ENCODE peak calls at places on chromosomes 2 and 18, in four cellular contexts. J is fibroblast of lung, Z is colonic mucosa, N is mucosa of descending colon. O is an unnamed sample. For H3K36me3, the result is how much of the 10 kb centered on the place peaks cover.

GRCh38 chr18:76231402-76231801 is 263.6 kb downstream of the ZNF516 start:
- DNase-seq in N (no peak), J (no peak), Z (no peak), O (no peak)

GRCh38 chr2:59025157-59025757 is 784.1 kb upstream of the FANCL start:
- DNase-seq in N (no peak), Z (peak), J (peak), O (peak)

GRCh38 chr2:174048238-174048637 is 83.1 kb upstream of the SP3 start:
- DNase-seq in Z (no peak), J (no peak), N (no peak), O (no peak)

GRCh38 chr2:204258900-204259299 is 286.4 kb upstream of the PARD3B start:
- DNase-seq in Z (no peak), J (no peak), N (no peak), O (peak)

GRCh38 chr2:105652014-105652796 is 92.5 kb upstream of the NCK2 start:
- DNase-seq in Z (peak), N (peak), J (no peak), O (no peak)

GRCh38 chr2:207142461-207142860 is 23.3 kb downstream of the KLF7 start:
- DNase-seq in J (no peak), N (no peak), Z (no peak), O (no peak)

GRCh38 chr2:67686254-67686653 is 289.1 kb downstream of the ETAA1 start:
- DNase-seq in N (no peak), Z (no peak), J (no peak), O (no peak)

GRCh38 chr2:2640818-2641217 is 309.7 kb upstream of the MYT1L start:
- DNase-seq in Z (no peak), J (no peak), N (no peak), O (no peak)

GRCh38 chr18:5422626-5423025 is 121.2 kb downstream of the EPB41L3 start:
- DNase-seq in Z (no peak), N (no peak), J (no peak), O (no peak)

GRCh38 chr18:50982086-50982801 is 14.4 kb downstream of the ELAC1 start:
- DNase-seq in J (no peak), Z (peak), N (no peak), O (no peak)

GRCh38 chr18:78768221-78768620 is 211.4 kb upstream of the SALL3 start:
- DNase-seq in N (no peak), J (no peak), Z (no peak), O (no peak)

GRCh38 chr2:176156959-176157498 is at the start of gene HOXD3:
- DNase-seq in N (no peak), J (peak), Z (no peak), O (no peak)

GRCh38 chr2:107648781-107649413 is 177.8 kb upstream of the RGPD4 start:
- DNase-seq in N (no peak), J (no peak), Z (no peak), O (no peak)

GRCh38 chr18:48983793-48984437 is 33.1 kb upstream of the SMAD7 start:
- DNase-seq in N (no peak), Z (no peak), J (no peak), O (no peak)

GRCh38 chr18:57943723-57944122 is 100.3 kb upstream of the NEDD4L start:
- DNase-seq in J (peak), N (no peak), Z (no peak), O (no peak)

GRCh38 chr2:236241181-236242056 is 22.8 kb downstream of the ASB18 start:
- DNase-seq in N (no peak), J (no peak), Z (no peak), O (no peak)

GRCh38 chr18:48441405-48441881 is 32.3 kb upstream of the ZBTB7C start:
- DNase-seq in Z (no peak), N (no peak), J (peak), O (no peak)

GRCh38 chr2:162582357-162582798 is 238.4 kb downstream of the GCA start:
- DNase-seq in N (no peak), Z (peak), J (peak), O (peak)

GRCh38 chr2:173145454-173145853 is 69.8 kb downstream of the MAP3K20 start:
- DNase-seq in J (no peak), Z (no peak), N (no peak), O (no peak)

GRCh38 chr18:7164610-7165009 is 47.0 kb upstream of the LAMA1 start:
- DNase-seq in N (no peak), Z (no peak), J (no peak), O (no peak)

GRCh38 chr18:76955529-76956170 is 133.3 kb downstream of the ZNF236 start:
- DNase-seq in J (no peak), N (peak), Z (peak), O (no peak)

GRCh38 chr18:1104265-1104792 is 199.7 kb downstream of the ADCYAP1 start:
- DNase-seq in N (no peak), Z (no peak), J (peak), O (no peak)

GRCh38 chr2:102803041-102803896 is 41.4 kb downstream of the TMEM182 start:
- DNase-seq in Z (no peak), J (peak), N (no peak), O (no peak)

GRCh38 chr2:230849633-230850357 is 14.9 kb upstream of the ITM2C start:
- DNase-seq in Z (peak), J (no peak), N (no peak), O (no peak)

GRCh38 chr2:109386004-109386695 is 227.6 kb downstream of the SEPTIN10 start:
- DNase-seq in J (no peak), Z (no peak), N (no peak), O (no peak)

GRCh38 chr2:112020561-112020960 is 34.5 kb upstream of the TMEM87B start:
- DNase-seq in N (no peak), J (no peak), Z (no peak), O (no peak)

GRCh38 chr2:58562281-58562680 is 321.2 kb upstream of the FANCL start:
- DNase-seq in J (peak), N (no peak), Z (no peak), O (no peak)

GRCh38 chr2:217802876-217803638 is 199.7 kb downstream of the TNS1 start:
- DNase-seq in J (no peak), Z (no peak), N (no peak), O (peak)

GRCh38 chr2:217804338-217804737 is 198.5 kb downstream of the TNS1 start:
- DNase-seq in Z (no peak), J (no peak), N (no peak), O (peak)

GRCh38 chr2:217802261-217802660 is 200.5 kb downstream of the TNS1 start:
- DNase-seq in J (no peak), N (no peak), Z (no peak), O (peak)

GRCh38 chr2:217804786-217805678 is 197.8 kb downstream of the TNS1 start:
- DNase-seq in J (peak), Z (no peak), N (no peak), O (no peak)

DNA sequence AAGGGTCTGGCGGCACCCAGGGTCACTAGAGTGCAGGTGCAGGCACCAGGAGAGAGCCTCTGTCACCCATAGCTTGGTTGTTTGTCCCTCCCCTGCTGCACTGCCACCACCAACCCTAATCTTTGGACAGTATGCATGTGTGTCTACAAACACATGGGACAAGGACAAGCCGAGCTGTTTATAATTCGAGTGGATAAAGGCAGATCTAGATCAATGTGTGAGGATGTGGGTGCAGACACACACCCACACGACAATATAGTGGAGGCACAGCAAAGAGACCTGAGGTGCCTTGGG is 199.2 kb downstream of the TNS1 start:
- DNase-seq in J (no peak), Z (no peak), N (no peak), O (no peak)
- H3K36me3 ChIP-seq in J (under half), Z (under half), N (under half), O (under half)

DNA sequence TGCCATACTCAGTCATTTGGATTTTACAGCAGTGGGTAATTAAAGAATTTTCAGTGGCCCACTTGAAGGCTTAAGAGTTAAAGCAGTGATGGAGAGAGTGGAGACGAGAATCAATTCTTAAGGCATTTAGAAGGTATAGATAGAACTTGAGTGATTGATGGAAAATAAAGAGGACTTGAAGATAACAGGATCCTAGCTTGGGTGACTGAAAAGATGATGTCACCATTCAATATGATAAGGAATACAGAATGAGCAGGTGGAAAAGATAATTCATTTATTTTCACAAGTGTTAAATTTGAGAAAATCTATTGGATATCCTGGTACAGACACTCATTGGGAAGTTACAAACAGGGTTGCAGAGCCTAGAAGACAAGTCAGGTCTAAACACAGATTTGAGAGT is 35.2 kb downstream of the XRCC5 start:
- DNase-seq in J (no peak), Z (no peak), N (no peak), O (no peak)
- H3K36me3 ChIP-seq in J (under half), Z (under half), N (under half), O (under half)

GRCh38 chr2:24947758-24948157 is 24.0 kb downstream of the DNAJC27 start:
- DNase-seq in Z (no peak), J (no peak), N (no peak), O (no peak)
- H3K36me3 ChIP-seq in Z (under half), J (under half), N (under half), O (under half)

DNA sequence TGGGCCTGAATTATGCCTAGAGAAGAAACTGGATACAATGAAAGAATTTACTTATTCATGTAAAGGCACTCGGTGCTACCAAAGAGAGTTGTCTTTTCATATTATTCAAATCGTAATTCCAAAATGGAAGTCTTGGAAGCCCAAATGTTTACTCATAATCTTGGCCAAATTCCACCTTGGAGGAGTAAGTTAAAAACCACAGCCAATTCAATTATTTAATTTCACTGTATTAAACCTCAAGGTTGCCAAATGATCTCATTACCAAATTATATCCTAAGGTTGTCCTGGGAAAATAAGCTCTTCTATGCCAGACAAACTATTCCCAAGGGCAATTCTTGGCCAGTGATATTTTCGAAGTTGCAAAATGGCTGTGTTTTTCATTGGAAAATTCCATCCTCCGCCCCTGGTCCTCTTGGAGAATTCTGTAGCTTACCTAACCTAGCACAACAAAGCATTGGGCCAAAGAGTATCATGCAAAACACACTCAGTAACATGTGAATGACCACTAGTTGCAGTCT is 11.1 kb upstream of the VPS4B start:
- DNase-seq in J (no peak), N (no peak), Z (no peak), O (no peak)
- H3K36me3 ChIP-seq in J (under half), N (under half), Z (under half), O (under half)

DNA sequence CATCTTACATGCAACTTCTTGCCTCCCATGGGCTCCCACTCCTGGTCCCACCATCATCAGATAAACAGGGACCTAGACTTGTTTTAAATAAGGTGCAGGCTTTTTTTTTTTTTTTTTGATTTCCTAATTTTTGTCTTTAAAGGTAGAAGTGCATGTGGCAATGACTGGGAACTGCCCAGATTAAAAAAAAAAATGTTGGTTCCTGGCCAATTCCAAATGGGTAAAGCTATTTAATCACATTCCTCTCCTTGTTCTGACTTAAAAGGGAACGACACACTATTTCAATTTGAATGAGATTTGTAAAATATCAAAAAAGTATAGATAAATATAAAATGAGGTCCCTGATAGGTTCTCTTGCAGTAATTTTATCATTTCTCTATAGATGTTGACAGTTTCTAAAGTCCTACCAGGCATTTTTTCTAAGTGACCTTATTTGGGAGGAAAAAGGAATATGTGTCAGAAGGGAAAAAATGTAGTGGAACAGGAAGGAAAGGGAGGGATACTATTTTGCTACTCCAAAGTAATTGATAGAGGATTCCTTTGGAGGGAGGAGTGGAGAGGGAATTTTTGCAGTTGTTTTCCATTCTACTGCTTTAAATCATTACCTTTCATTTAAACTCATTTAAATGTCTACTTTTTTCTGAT is 43.3 kb downstream of the DDX1 start:
- DNase-seq in N (no peak), J (peak), Z (no peak), O (no peak)
- H3K36me3 ChIP-seq in N (under half), J (under half), Z (under half), O (under half)

GRCh38 chr2:232815569-232815968 is 39.2 kb upstream of the KCNJ13 start:
- DNase-seq in J (no peak), Z (no peak), N (no peak), O (no peak)

GRCh38 chr2:232816656-232817055 is 40.3 kb upstream of the KCNJ13 start:
- DNase-seq in J (no peak), N (no peak), Z (no peak), O (no peak)

GRCh38 chr2:232817756-232818155 is 41.4 kb upstream of the KCNJ13 start:
- DNase-seq in Z (no peak), J (no peak), N (no peak), O (no peak)
- H3K36me3 ChIP-seq in Z (under half), J (under half), N (under half), O (under half)

O was measured in Caco-2.